ENCODE peak calls at places on chromosomes 1 and 21, in eight cellular contexts. One of them, this sample, is unnamed.

GRCh38 chr1:201933840-201934430 is 12.4 kb downstream of the LMOD1 start:
- DNase-seq in GM23248: peak
- DNase-seq in lower lobe of right lung: no peak
- DNase-seq in OCI-LY7: no peak
- DNase-seq in CD8-positive, alpha-beta memory T cell: no peak
- DNase-seq in tibial artery: no peak
- DNase-seq in brain microvascular endothelial cell: no peak
- DNase-seq in heart right ventricle: no peak
- DNase-seq in this sample: no peak

GRCh38 chr21:36815284-36815683 is 116.4 kb downstream of the SIM2 start:
- DNase-seq in lower lobe of right lung: no peak
- DNase-seq in heart right ventricle: no peak
- DNase-seq in brain microvascular endothelial cell: no peak
- DNase-seq in tibial artery: no peak
- DNase-seq in CD8-positive, alpha-beta memory T cell: no peak
- DNase-seq in GM23248: no peak
- DNase-seq in OCI-LY7: no peak
- DNase-seq in this sample: no peak

GRCh38 chr1:21644906-21645305 is 24.3 kb downstream of the RAP1GAP start:
- DNase-seq in brain microvascular endothelial cell: no peak
- DNase-seq in CD8-positive, alpha-beta memory T cell: no peak
- DNase-seq in OCI-LY7: no peak
- DNase-seq in GM23248: no peak
- DNase-seq in tibial artery: no peak
- DNase-seq in heart right ventricle: no peak
- DNase-seq in lower lobe of right lung: no peak
- DNase-seq in this sample: no peak

GRCh38 chr1:54875000-54875399 is 12.0 kb downstream of the DHCR24 start:
- DNase-seq in OCI-LY7: no peak
- DNase-seq in CD8-positive, alpha-beta memory T cell: no peak
- DNase-seq in lower lobe of right lung: no peak
- DNase-seq in brain microvascular endothelial cell: no peak
- DNase-seq in heart right ventricle: no peak
- DNase-seq in tibial artery: no peak
- DNase-seq in GM23248: no peak
- DNase-seq in this sample: no peak

GRCh38 chr1:11598461-11598860 is 55.8 kb downstream of the FBXO2 start:
- DNase-seq in brain microvascular endothelial cell: no peak
- DNase-seq in heart right ventricle: no peak
- DNase-seq in lower lobe of right lung: no peak
- DNase-seq in GM23248: peak
- DNase-seq in CD8-positive, alpha-beta memory T cell: no peak
- DNase-seq in tibial artery: no peak
- DNase-seq in OCI-LY7: no peak
- DNase-seq in this sample: no peak

GRCh38 chr1:193270996-193271395 is 84.6 kb upstream of the B3GALT2 start:
- DNase-seq in CD8-positive, alpha-beta memory T cell: no peak
- DNase-seq in GM23248: peak
- DNase-seq in OCI-LY7: no peak
- DNase-seq in lower lobe of right lung: no peak
- DNase-seq in heart right ventricle: no peak
- DNase-seq in tibial artery: no peak
- DNase-seq in brain microvascular endothelial cell: peak
- DNase-seq in this sample: no peak

GRCh38 chr1:231808990-231809389 is 182.4 kb downstream of the DISC1 start:
- DNase-seq in lower lobe of right lung: no peak
- DNase-seq in OCI-LY7: no peak
- DNase-seq in brain microvascular endothelial cell: peak
- DNase-seq in GM23248: peak
- DNase-seq in CD8-positive, alpha-beta memory T cell: no peak
- DNase-seq in heart right ventricle: no peak
- DNase-seq in tibial artery: peak
- DNase-seq in this sample: no peak

GRCh38 chr1:9537863-9538668 is 1.2 kb upstream of the SLC25A33 start:
- DNase-seq in tibial artery: no peak
- DNase-seq in lower lobe of right lung: no peak
- DNase-seq in CD8-positive, alpha-beta memory T cell: no peak
- DNase-seq in brain microvascular endothelial cell: no peak
- DNase-seq in OCI-LY7: peak
- DNase-seq in heart right ventricle: no peak
- DNase-seq in GM23248: no peak
- DNase-seq in this sample: no peak

GRCh38 chr1:247367786-247368342 is 36.2 kb upstream of the ZNF496 start:
- DNase-seq in GM23248: peak
- DNase-seq in heart right ventricle: no peak
- DNase-seq in tibial artery: no peak
- DNase-seq in CD8-positive, alpha-beta memory T cell: no peak
- DNase-seq in OCI-LY7: no peak
- DNase-seq in brain microvascular endothelial cell: peak
- DNase-seq in lower lobe of right lung: no peak
- DNase-seq in this sample: no peak

GRCh38 chr1:17630048-17630830 is 90.7 kb downstream of the ARHGEF10L start:
- DNase-seq in GM23248: peak
- DNase-seq in heart right ventricle: peak
- DNase-seq in tibial artery: peak
- DNase-seq in brain microvascular endothelial cell: no peak
- DNase-seq in OCI-LY7: no peak
- DNase-seq in lower lobe of right lung: peak
- DNase-seq in CD8-positive, alpha-beta memory T cell: no peak
- DNase-seq in this sample: no peak

GRCh38 chr1:237709355-237709754 is 181.4 kb downstream of the ZP4 start:
- DNase-seq in OCI-LY7: no peak
- DNase-seq in CD8-positive, alpha-beta memory T cell: no peak
- DNase-seq in GM23248: no peak
- DNase-seq in heart right ventricle: no peak
- DNase-seq in tibial artery: no peak
- DNase-seq in lower lobe of right lung: no peak
- DNase-seq in brain microvascular endothelial cell: no peak
- DNase-seq in this sample: no peak

GRCh38 chr1:17674707-17675505 is 80.2 kb upstream of the ACTL8 start:
- DNase-seq in brain microvascular endothelial cell: no peak
- DNase-seq in OCI-LY7: no peak
- DNase-seq in GM23248: peak
- DNase-seq in CD8-positive, alpha-beta memory T cell: no peak
- DNase-seq in tibial artery: no peak
- DNase-seq in heart right ventricle: no peak
- DNase-seq in lower lobe of right lung: no peak
- DNase-seq in this sample: no peak

GRCh38 chr1:153742411-153743142 is 14.7 kb downstream of the INTS3 start:
- DNase-seq in tibial artery: no peak
- DNase-seq in heart right ventricle: no peak
- DNase-seq in GM23248: peak
- DNase-seq in lower lobe of right lung: no peak
- DNase-seq in CD8-positive, alpha-beta memory T cell: no peak
- DNase-seq in brain microvascular endothelial cell: no peak
- DNase-seq in OCI-LY7: no peak
- DNase-seq in this sample: no peak

GRCh38 chr1:9388628-9389184 is 96.0 kb downstream of the SPSB1 start:
- DNase-seq in OCI-LY7: no peak
- DNase-seq in CD8-positive, alpha-beta memory T cell: no peak
- DNase-seq in heart right ventricle: no peak
- DNase-seq in tibial artery: no peak
- DNase-seq in GM23248: peak
- DNase-seq in brain microvascular endothelial cell: no peak
- DNase-seq in lower lobe of right lung: no peak
- DNase-seq in this sample: no peak

GRCh38 chr21:35311985-35312384 is 262.9 kb upstream of the RUNX1 start:
- DNase-seq in OCI-LY7: no peak
- DNase-seq in lower lobe of right lung: no peak
- DNase-seq in heart right ventricle: no peak
- DNase-seq in GM23248: no peak
- DNase-seq in brain microvascular endothelial cell: no peak
- DNase-seq in CD8-positive, alpha-beta memory T cell: no peak
- DNase-seq in tibial artery: no peak
- DNase-seq in this sample: no peak

GRCh38 chr1:32764826-32765545 is 52.2 kb downstream of the YARS1 start:
- DNase-seq in GM23248: no peak
- DNase-seq in lower lobe of right lung: peak
- DNase-seq in CD8-positive, alpha-beta memory T cell: no peak
- DNase-seq in heart right ventricle: no peak
- DNase-seq in OCI-LY7: no peak
- DNase-seq in tibial artery: no peak
- DNase-seq in brain microvascular endothelial cell: no peak
- DNase-seq in this sample: no peak

GRCh38 chr1:155834296-155834926 is 22.6 kb downstream of the GON4L start:
- DNase-seq in tibial artery: no peak
- DNase-seq in OCI-LY7: no peak
- DNase-seq in GM23248: peak
- DNase-seq in lower lobe of right lung: no peak
- DNase-seq in CD8-positive, alpha-beta memory T cell: no peak
- DNase-seq in brain microvascular endothelial cell: peak
- DNase-seq in heart right ventricle: no peak
- DNase-seq in this sample: no peak

GRCh38 chr1:211017066-211017691 is 116.8 kb downstream of the KCNH1 start:
- DNase-seq in CD8-positive, alpha-beta memory T cell: no peak
- DNase-seq in GM23248: no peak
- DNase-seq in brain microvascular endothelial cell: no peak
- DNase-seq in OCI-LY7: no peak
- DNase-seq in heart right ventricle: no peak
- DNase-seq in lower lobe of right lung: no peak
- DNase-seq in tibial artery: no peak
- DNase-seq in this sample: no peak

GRCh38 chr21:21230672-21231071 is 232.5 kb downstream of the NCAM2 start:
- DNase-seq in brain microvascular endothelial cell: no peak
- DNase-seq in CD8-positive, alpha-beta memory T cell: no peak
- DNase-seq in lower lobe of right lung: no peak
- DNase-seq in GM23248: peak
- DNase-seq in heart right ventricle: no peak
- DNase-seq in OCI-LY7: no peak
- DNase-seq in tibial artery: no peak
- DNase-seq in this sample: no peak

GRCh38 chr1:8138673-8139072 is 112.6 kb upstream of the ERRFI1 start:
- DNase-seq in GM23248: no peak
- DNase-seq in brain microvascular endothelial cell: no peak
- DNase-seq in CD8-positive, alpha-beta memory T cell: no peak
- DNase-seq in OCI-LY7: no peak
- DNase-seq in heart right ventricle: no peak
- DNase-seq in lower lobe of right lung: no peak
- DNase-seq in tibial artery: no peak
- DNase-seq in this sample: no peak

GRCh38 chr1:8139941-8140340 is 113.8 kb upstream of the ERRFI1 start:
- DNase-seq in CD8-positive, alpha-beta memory T cell: no peak
- DNase-seq in OCI-LY7: no peak
- DNase-seq in brain microvascular endothelial cell: no peak
- DNase-seq in heart right ventricle: no peak
- DNase-seq in lower lobe of right lung: no peak
- DNase-seq in tibial artery: no peak
- DNase-seq in GM23248: no peak
- DNase-seq in this sample: no peak

GRCh38 chr1:8139383-8139782 is 113.3 kb upstream of the ERRFI1 start:
- DNase-seq in tibial artery: no peak
- DNase-seq in OCI-LY7: no peak
- DNase-seq in GM23248: no peak
- DNase-seq in lower lobe of right lung: no peak
- DNase-seq in brain microvascular endothelial cell: no peak
- DNase-seq in heart right ventricle: no peak
- DNase-seq in CD8-positive, alpha-beta memory T cell: no peak
- DNase-seq in this sample: no peak

GRCh38 chr1:8136766-8137165 is 110.7 kb upstream of the ERRFI1 start:
- DNase-seq in GM23248: no peak
- DNase-seq in OCI-LY7: no peak
- DNase-seq in heart right ventricle: no peak
- DNase-seq in brain microvascular endothelial cell: peak
- DNase-seq in tibial artery: no peak
- DNase-seq in lower lobe of right lung: no peak
- DNase-seq in CD8-positive, alpha-beta memory T cell: no peak
- DNase-seq in this sample: no peak

DNA sequence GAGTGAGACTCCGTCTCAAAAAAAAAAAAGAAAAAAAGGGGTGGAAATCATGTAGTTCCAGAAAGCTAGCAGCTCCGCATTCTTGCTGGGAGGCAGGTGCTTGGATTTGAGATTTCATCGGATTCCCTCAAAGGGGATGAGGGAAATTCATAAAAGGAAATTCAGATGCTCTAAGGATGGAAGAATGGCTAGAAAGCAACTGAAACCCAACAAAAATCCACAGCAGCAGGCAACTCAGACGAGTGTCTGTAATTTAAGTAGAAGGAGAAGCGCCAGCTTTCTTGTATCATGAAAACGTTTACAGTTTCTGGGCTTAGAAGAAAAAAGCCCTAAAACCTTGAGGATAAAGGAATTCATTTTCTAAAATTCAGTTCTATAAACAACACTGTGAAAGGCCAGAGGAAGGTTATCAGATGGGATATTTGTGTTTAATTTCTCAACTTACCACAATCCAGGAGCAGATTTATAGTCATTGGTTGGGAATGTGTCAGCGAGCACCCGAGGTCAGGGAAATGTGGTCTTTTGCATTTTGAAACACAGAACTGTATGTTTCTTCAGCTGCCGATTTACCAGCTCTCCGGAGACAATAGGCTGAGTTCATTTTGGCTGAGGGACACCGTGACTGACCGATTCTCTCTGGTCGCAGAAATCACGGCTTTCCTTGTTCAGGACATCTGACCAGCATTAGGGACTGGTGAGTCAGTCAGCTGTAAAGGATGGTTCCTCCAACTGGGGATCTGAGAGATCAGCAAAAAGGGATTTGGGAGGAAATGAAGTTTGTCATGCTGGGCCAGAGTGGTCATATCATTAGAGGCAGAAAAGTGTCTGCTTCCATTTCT is 111.5 kb upstream of the ERRFI1 start:
- DNase-seq in heart right ventricle: peak
- DNase-seq in OCI-LY7: no peak
- DNase-seq in CD8-positive, alpha-beta memory T cell: no peak
- DNase-seq in tibial artery: peak
- DNase-seq in GM23248: peak
- DNase-seq in lower lobe of right lung: no peak
- DNase-seq in brain microvascular endothelial cell: peak
- DNase-seq in this sample: no peak
- H3K27ac ChIP-seq in heart right ventricle: peak
- H3K27ac ChIP-seq in OCI-LY7: no peak
- H3K27ac ChIP-seq in CD8-positive, alpha-beta memory T cell: no peak
- H3K27ac ChIP-seq in tibial artery: peak
- H3K27ac ChIP-seq in GM23248: peak
- H3K27ac ChIP-seq in lower lobe of right lung: peak
- H3K27ac ChIP-seq in brain microvascular endothelial cell: peak
- H3K27ac ChIP-seq in this sample: no peak

GRCh38 chr1:169103002-169103401 is 3.5 kb upstream of the ATP1B1 start:
- DNase-seq in brain microvascular endothelial cell: no peak
- DNase-seq in heart right ventricle: no peak
- DNase-seq in OCI-LY7: no peak
- DNase-seq in lower lobe of right lung: no peak
- DNase-seq in tibial artery: no peak
- DNase-seq in CD8-positive, alpha-beta memory T cell: no peak
- DNase-seq in GM23248: no peak
- DNase-seq in this sample: no peak
- H3K27ac ChIP-seq in brain microvascular endothelial cell: no peak
- H3K27ac ChIP-seq in heart right ventricle: no peak
- H3K27ac ChIP-seq in OCI-LY7: no peak
- H3K27ac ChIP-seq in lower lobe of right lung: peak
- H3K27ac ChIP-seq in tibial artery: no peak
- H3K27ac ChIP-seq in CD8-positive, alpha-beta memory T cell: no peak
- H3K27ac ChIP-seq in GM23248: no peak
- H3K27ac ChIP-seq in this sample: no peak

GRCh38 chr1:76866566-76866965 is 714 bp upstream of the ST6GALNAC5 start:
- DNase-seq in GM23248: no peak
- DNase-seq in lower lobe of right lung: no peak
- DNase-seq in OCI-LY7: no peak
- DNase-seq in tibial artery: no peak
- DNase-seq in brain microvascular endothelial cell: no peak
- DNase-seq in CD8-positive, alpha-beta memory T cell: no peak
- DNase-seq in heart right ventricle: no peak
- DNase-seq in this sample: no peak
- H3K27ac ChIP-seq in GM23248: no peak
- H3K27ac ChIP-seq in lower lobe of right lung: no peak
- H3K27ac ChIP-seq in OCI-LY7: no peak
- H3K27ac ChIP-seq in tibial artery: peak
- H3K27ac ChIP-seq in brain microvascular endothelial cell: no peak
- H3K27ac ChIP-seq in CD8-positive, alpha-beta memory T cell: no peak
- H3K27ac ChIP-seq in heart right ventricle: no peak
- H3K27ac ChIP-seq in this sample: no peak

GRCh38 chr1:183651621-183652020 is 1.5 kb downstream of the APOBEC4 start:
- DNase-seq in brain microvascular endothelial cell: no peak
- DNase-seq in heart right ventricle: no peak
- DNase-seq in GM23248: no peak
- DNase-seq in CD8-positive, alpha-beta memory T cell: no peak
- DNase-seq in OCI-LY7: no peak
- DNase-seq in lower lobe of right lung: no peak
- DNase-seq in tibial artery: no peak
- DNase-seq in this sample: no peak
- H3K27ac ChIP-seq in brain microvascular endothelial cell: no peak
- H3K27ac ChIP-seq in heart right ventricle: peak
- H3K27ac ChIP-seq in GM23248: no peak
- H3K27ac ChIP-seq in CD8-positive, alpha-beta memory T cell: no peak
- H3K27ac ChIP-seq in OCI-LY7: no peak
- H3K27ac ChIP-seq in lower lobe of right lung: peak
- H3K27ac ChIP-seq in tibial artery: no peak
- H3K27ac ChIP-seq in this sample: no peak